ENCODE peak calls at places on chromosomes 3 and 15, in eight cellular contexts. One of them, this sample, is unnamed. For H3K4me1, the result is how much of the 10 kb centered on the place peaks cover.

GRCh38 chr15:71747128-71748083 is 62.9 kb upstream of the NR2E3 start:
- DNase-seq in testis: no peak
- DNase-seq in heart left ventricle: no peak
- DNase-seq in A549: peak
- DNase-seq in HepG2: peak
- DNase-seq in tibial nerve: no peak
- DNase-seq in colonic mucosa: peak
- DNase-seq in neuronal stem cell: no peak
- DNase-seq in this sample: no peak

GRCh38 chr15:33654859-33655258 is 313.4 kb upstream of the CHRM5 start:
- DNase-seq in testis: peak
- DNase-seq in A549: no peak
- DNase-seq in HepG2: no peak
- DNase-seq in neuronal stem cell: no peak
- DNase-seq in heart left ventricle: no peak
- DNase-seq in colonic mucosa: no peak
- DNase-seq in tibial nerve: no peak
- DNase-seq in this sample: no peak

GRCh38 chr3:129560269-129560787 is 17.4 kb downstream of the H1-8 start:
- DNase-seq in A549: no peak
- DNase-seq in heart left ventricle: peak
- DNase-seq in colonic mucosa: peak
- DNase-seq in neuronal stem cell: no peak
- DNase-seq in testis: peak
- DNase-seq in HepG2: no peak
- DNase-seq in tibial nerve: no peak
- DNase-seq in this sample: no peak

GRCh38 chr3:59286791-59287531 is 237.1 kb upstream of the CFAP20DC start:
- DNase-seq in tibial nerve: no peak
- DNase-seq in colonic mucosa: no peak
- DNase-seq in HepG2: no peak
- DNase-seq in A549: no peak
- DNase-seq in neuronal stem cell: no peak
- DNase-seq in testis: peak
- DNase-seq in heart left ventricle: peak
- DNase-seq in this sample: no peak

GRCh38 chr15:79198461-79198860 is 84.1 kb upstream of the ANKRD34C start:
- DNase-seq in colonic mucosa: no peak
- DNase-seq in testis: no peak
- DNase-seq in neuronal stem cell: no peak
- DNase-seq in HepG2: no peak
- DNase-seq in tibial nerve: no peak
- DNase-seq in heart left ventricle: no peak
- DNase-seq in A549: no peak
- DNase-seq in this sample: no peak

GRCh38 chr3:140447136-140447535 is 230.7 kb upstream of the TRIM42 start:
- DNase-seq in tibial nerve: no peak
- DNase-seq in HepG2: no peak
- DNase-seq in heart left ventricle: no peak
- DNase-seq in neuronal stem cell: no peak
- DNase-seq in testis: peak
- DNase-seq in A549: no peak
- DNase-seq in colonic mucosa: no peak
- DNase-seq in this sample: no peak

GRCh38 chr15:77266708-77267387 is 153.1 kb downstream of the PEAK1 start:
- DNase-seq in neuronal stem cell: no peak
- DNase-seq in testis: no peak
- DNase-seq in HepG2: no peak
- DNase-seq in colonic mucosa: no peak
- DNase-seq in tibial nerve: no peak
- DNase-seq in heart left ventricle: no peak
- DNase-seq in A549: peak
- DNase-seq in this sample: no peak

GRCh38 chr3:134471521-134472193 is 14.1 kb downstream of the ANAPC13 start:
- DNase-seq in neuronal stem cell: no peak
- DNase-seq in HepG2: no peak
- DNase-seq in testis: no peak
- DNase-seq in tibial nerve: no peak
- DNase-seq in A549: peak
- DNase-seq in heart left ventricle: no peak
- DNase-seq in colonic mucosa: no peak
- DNase-seq in this sample: no peak

GRCh38 chr15:72535911-72536310 is 61.8 kb downstream of the ARIH1 start:
- DNase-seq in tibial nerve: no peak
- DNase-seq in HepG2: no peak
- DNase-seq in colonic mucosa: no peak
- DNase-seq in neuronal stem cell: no peak
- DNase-seq in testis: no peak
- DNase-seq in heart left ventricle: no peak
- DNase-seq in A549: no peak
- DNase-seq in this sample: no peak

GRCh38 chr15:68795298-68795848 is 25.3 kb downstream of the ANP32A start:
- DNase-seq in A549: no peak
- DNase-seq in neuronal stem cell: peak
- DNase-seq in tibial nerve: peak
- DNase-seq in testis: peak
- DNase-seq in heart left ventricle: peak
- DNase-seq in HepG2: no peak
- DNase-seq in colonic mucosa: peak
- DNase-seq in this sample: no peak

GRCh38 chr3:134232146-134232545 is 18.5 kb downstream of the RYK start:
- DNase-seq in neuronal stem cell: no peak
- DNase-seq in A549: no peak
- DNase-seq in testis: no peak
- DNase-seq in heart left ventricle: no peak
- DNase-seq in tibial nerve: no peak
- DNase-seq in HepG2: no peak
- DNase-seq in colonic mucosa: no peak
- DNase-seq in this sample: no peak

GRCh38 chr3:154018100-154018696 is 103.0 kb upstream of the ARHGEF26 start:
- DNase-seq in heart left ventricle: no peak
- DNase-seq in A549: peak
- DNase-seq in neuronal stem cell: peak
- DNase-seq in HepG2: peak
- DNase-seq in testis: peak
- DNase-seq in tibial nerve: no peak
- DNase-seq in colonic mucosa: peak
- DNase-seq in this sample: peak

GRCh38 chr15:35565901-35566300 is 19.9 kb upstream of the DPH6 start:
- DNase-seq in neuronal stem cell: no peak
- DNase-seq in heart left ventricle: no peak
- DNase-seq in HepG2: no peak
- DNase-seq in A549: no peak
- DNase-seq in tibial nerve: no peak
- DNase-seq in colonic mucosa: no peak
- DNase-seq in testis: no peak
- DNase-seq in this sample: no peak

GRCh38 chr15:41790756-41791546 is 16.7 kb downstream of the MAPKBP1 start:
- DNase-seq in colonic mucosa: no peak
- DNase-seq in neuronal stem cell: no peak
- DNase-seq in heart left ventricle: peak
- DNase-seq in tibial nerve: no peak
- DNase-seq in A549: peak
- DNase-seq in testis: no peak
- DNase-seq in HepG2: peak
- DNase-seq in this sample: no peak

DNA sequence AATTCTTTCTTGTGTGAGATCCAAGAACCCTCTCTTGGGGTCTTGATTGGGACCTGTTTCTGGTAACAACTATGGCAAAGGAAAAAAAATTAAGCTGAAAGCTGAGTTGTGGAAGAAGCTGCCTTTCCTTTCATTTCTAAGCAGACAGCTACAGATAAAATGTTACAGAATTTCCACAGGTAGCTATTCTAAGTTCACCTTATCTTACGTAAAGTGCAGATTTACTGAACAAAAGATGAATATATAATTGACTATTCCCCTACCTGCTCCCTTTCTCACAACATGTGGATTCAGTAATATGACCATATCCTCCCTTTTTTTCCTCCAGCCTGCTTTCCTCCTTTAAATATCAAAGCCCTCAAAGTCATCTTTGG is 36.6 kb downstream of the CLEC3B start:
- DNase-seq in A549: no peak
- DNase-seq in colonic mucosa: no peak
- DNase-seq in heart left ventricle: no peak
- DNase-seq in testis: no peak
- DNase-seq in HepG2: no peak
- DNase-seq in neuronal stem cell: no peak
- DNase-seq in tibial nerve: no peak
- DNase-seq in this sample: no peak
- H3K4me3 ChIP-seq in A549: no peak
- H3K4me3 ChIP-seq in colonic mucosa: no peak
- H3K4me3 ChIP-seq in heart left ventricle: no peak
- H3K4me3 ChIP-seq in testis: no peak
- H3K4me3 ChIP-seq in HepG2: no peak
- H3K4me3 ChIP-seq in neuronal stem cell: no peak
- H3K4me3 ChIP-seq in tibial nerve: no peak
- H3K4me3 ChIP-seq in this sample: no peak

GRCh38 chr3:194092770-194093336 is 43.1 kb upstream of the HES1 start:
- DNase-seq in testis: no peak
- DNase-seq in neuronal stem cell: no peak
- DNase-seq in heart left ventricle: no peak
- DNase-seq in colonic mucosa: no peak
- DNase-seq in tibial nerve: no peak
- DNase-seq in HepG2: no peak
- DNase-seq in A549: no peak
- DNase-seq in this sample: no peak

GRCh38 chr3:194089357-194090177 is 46.4 kb upstream of the HES1 start:
- DNase-seq in testis: peak
- DNase-seq in A549: peak
- DNase-seq in neuronal stem cell: peak
- DNase-seq in heart left ventricle: peak
- DNase-seq in tibial nerve: peak
- DNase-seq in colonic mucosa: no peak
- DNase-seq in HepG2: peak
- DNase-seq in this sample: peak

GRCh38 chr3:194090716-194091115 is 45.2 kb upstream of the HES1 start:
- DNase-seq in A549: no peak
- DNase-seq in heart left ventricle: no peak
- DNase-seq in tibial nerve: no peak
- DNase-seq in neuronal stem cell: no peak
- DNase-seq in colonic mucosa: no peak
- DNase-seq in testis: no peak
- DNase-seq in HepG2: no peak
- DNase-seq in this sample: no peak

GRCh38 chr3:194093822-194094221 is 42.1 kb upstream of the HES1 start:
- DNase-seq in neuronal stem cell: no peak
- DNase-seq in heart left ventricle: no peak
- DNase-seq in A549: no peak
- DNase-seq in tibial nerve: no peak
- DNase-seq in colonic mucosa: no peak
- DNase-seq in testis: no peak
- DNase-seq in HepG2: no peak
- DNase-seq in this sample: no peak

DNA sequence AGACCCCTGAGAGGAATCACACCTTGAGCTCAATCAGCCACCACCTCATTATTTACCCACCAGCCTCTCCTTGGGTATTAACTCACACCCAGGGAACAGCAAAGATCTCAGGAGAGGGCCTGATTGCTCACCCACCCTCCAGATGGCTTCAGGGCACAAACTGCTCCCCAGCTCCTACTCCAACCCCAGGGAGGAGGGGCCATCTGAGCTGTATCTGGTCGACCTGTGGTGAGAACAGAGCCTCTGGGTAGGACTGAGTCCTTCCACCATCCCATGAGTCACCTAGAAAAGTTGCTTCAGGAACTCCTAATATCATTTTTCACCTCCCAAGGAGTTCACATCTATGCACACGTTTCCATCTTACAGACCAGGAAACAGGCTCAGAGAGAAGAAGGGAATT is 44.8 kb upstream of the HES1 start:
- DNase-seq in neuronal stem cell: no peak
- DNase-seq in tibial nerve: no peak
- DNase-seq in colonic mucosa: no peak
- DNase-seq in heart left ventricle: no peak
- DNase-seq in testis: no peak
- DNase-seq in A549: peak
- DNase-seq in HepG2: no peak
- DNase-seq in this sample: no peak
- H3K4me1 ChIP-seq in neuronal stem cell: under half
- H3K4me1 ChIP-seq in tibial nerve: under half
- H3K4me1 ChIP-seq in colonic mucosa: under half
- H3K4me1 ChIP-seq in heart left ventricle: under half
- H3K4me1 ChIP-seq in testis: under half
- H3K4me1 ChIP-seq in A549: under half
- H3K4me1 ChIP-seq in HepG2: half or more
- H3K4me1 ChIP-seq in this sample: under half

DNA sequence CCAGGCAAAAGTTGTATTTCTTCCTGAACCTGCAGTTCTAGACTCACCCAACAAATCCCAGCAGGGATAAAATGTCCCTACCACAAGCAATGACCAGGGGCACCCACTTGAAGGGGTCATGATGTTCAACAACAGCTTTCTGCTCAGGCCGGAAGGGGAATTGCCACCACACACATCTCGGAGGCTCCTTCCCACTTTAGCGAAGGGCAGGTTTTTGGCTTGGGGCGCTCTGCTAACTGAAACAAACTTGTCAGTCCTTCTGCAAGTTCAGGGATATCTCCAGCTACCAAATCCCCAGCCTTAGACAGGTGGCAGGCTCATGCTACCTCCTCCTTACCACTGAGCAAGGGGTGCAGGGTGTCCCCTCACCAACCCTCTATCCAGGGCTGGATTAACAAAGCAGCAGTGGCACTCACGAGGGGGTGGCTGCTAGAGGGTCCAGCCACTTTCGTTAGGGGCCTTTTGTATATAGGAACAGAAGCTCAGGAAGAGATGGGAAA is 2.2 kb downstream of the ADCY5 start:
- DNase-seq in colonic mucosa: no peak
- DNase-seq in heart left ventricle: no peak
- DNase-seq in HepG2: no peak
- DNase-seq in testis: no peak
- DNase-seq in tibial nerve: no peak
- DNase-seq in neuronal stem cell: no peak
- DNase-seq in A549: no peak
- DNase-seq in this sample: no peak
- H3K4me3 ChIP-seq in colonic mucosa: peak
- H3K4me3 ChIP-seq in heart left ventricle: peak
- H3K4me3 ChIP-seq in HepG2: no peak
- H3K4me3 ChIP-seq in testis: peak
- H3K4me3 ChIP-seq in tibial nerve: no peak
- H3K4me3 ChIP-seq in neuronal stem cell: no peak
- H3K4me3 ChIP-seq in A549: no peak
- H3K4me3 ChIP-seq in this sample: no peak

DNA sequence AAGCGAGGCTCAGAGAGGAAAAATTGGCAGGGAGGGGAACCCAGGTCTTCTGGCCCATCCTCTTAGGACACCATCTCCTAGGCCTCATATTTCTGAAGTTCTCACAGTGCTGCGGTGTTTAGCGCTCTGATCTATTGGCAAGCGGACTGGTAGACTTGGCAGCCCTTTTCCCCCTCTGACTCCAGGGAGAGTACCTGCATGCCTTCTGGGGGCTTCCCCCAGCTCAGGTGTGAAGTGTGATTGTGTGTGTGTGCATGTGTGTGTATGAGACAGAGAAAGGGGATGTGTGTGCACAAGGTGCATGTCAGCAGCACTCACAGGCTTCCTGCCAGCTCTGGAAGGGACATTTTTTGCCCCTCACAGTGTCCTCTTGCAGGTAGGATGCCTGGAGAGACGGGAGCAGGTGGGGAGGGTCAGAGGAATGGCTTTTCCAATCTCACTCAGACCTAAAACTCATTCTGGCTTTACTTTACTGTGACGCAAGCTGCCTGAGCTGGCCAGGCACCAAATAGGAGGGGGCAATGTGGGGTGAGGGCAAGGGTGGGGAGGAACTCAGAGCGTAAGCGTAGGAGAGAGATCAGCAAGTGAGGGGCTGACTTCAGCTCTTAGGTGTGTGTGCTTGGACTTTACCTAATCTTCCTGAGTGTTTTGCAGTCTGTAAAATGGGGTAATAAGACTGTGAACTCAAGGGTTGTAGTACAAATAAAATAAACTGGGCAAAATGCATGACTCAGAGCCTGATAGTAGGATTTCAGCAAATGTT is 4.0 kb upstream of the IL17RE start:
- DNase-seq in HepG2: peak
- DNase-seq in A549: no peak
- DNase-seq in neuronal stem cell: no peak
- DNase-seq in heart left ventricle: no peak
- DNase-seq in testis: no peak
- DNase-seq in tibial nerve: no peak
- DNase-seq in colonic mucosa: peak
- DNase-seq in this sample: no peak
- H3K4me1 ChIP-seq in HepG2: half or more
- H3K4me1 ChIP-seq in A549: half or more
- H3K4me1 ChIP-seq in neuronal stem cell: under half
- H3K4me1 ChIP-seq in heart left ventricle: under half
- H3K4me1 ChIP-seq in testis: under half
- H3K4me1 ChIP-seq in tibial nerve: under half
- H3K4me1 ChIP-seq in colonic mucosa: under half
- H3K4me1 ChIP-seq in this sample: half or more